ENCODE peak calls at places on chromosomes 5 and 9, in six cellular contexts. E, O, Y, K, V and G are unnamed samples.

GRCh38 chr9:126885089-126885753 is 24.8 kb downstream of the ZBTB34 start:
- DNase-seq in O (no peak), V (no peak), E (peak), K (peak), Y (no peak), G (no peak)

GRCh38 chr9:110947645-110948044 is 90.6 kb downstream of the LPAR1 start:
- DNase-seq in O (no peak), K (no peak), E (no peak), V (no peak), Y (no peak), G (no peak)

GRCh38 chr5:1726469-1726865 is 73.2 kb downstream of the MRPL36 start:
- DNase-seq in O (no peak), Y (no peak), V (no peak), K (no peak), E (no peak), G (no peak)

GRCh38 chr9:20524776-20525175 is 97.5 kb downstream of the MLLT3 start:
- DNase-seq in O (no peak), V (no peak), K (no peak), E (no peak), Y (no peak), G (no peak)

GRCh38 chr5:1594336-1595106 is 70.8 kb upstream of the LPCAT1 start:
- DNase-seq in Y (peak), V (peak), E (no peak), K (peak), O (peak), G (peak)

GRCh38 chr5:175576591-175576990 is 81.3 kb upstream of the HRH2 start:
- DNase-seq in E (no peak), V (no peak), Y (no peak), O (no peak), K (no peak), G (no peak)

GRCh38 chr5:55407984-55408383 is 100.2 kb downstream of the MTREX start:
- DNase-seq in V (no peak), Y (no peak), O (no peak), K (no peak), E (peak), G (no peak)

GRCh38 chr9:128371622-128372117 is 496 bp downstream of the URM1 start:
- DNase-seq in Y (no peak), E (peak), K (no peak), V (no peak), O (no peak), G (peak)

GRCh38 chr5:34682926-34683623 is 26.9 kb downstream of the RAI14 start:
- DNase-seq in O (no peak), E (peak), Y (no peak), K (no peak), V (peak), G (peak)

GRCh38 chr9:101458955-101459631 is 23.5 kb upstream of the ALDOB start:
- DNase-seq in Y (no peak), K (peak), E (peak), O (peak), V (no peak), G (peak)

GRCh38 chr5:154166901-154167791 is 23.4 kb upstream of the GALNT10 start:
- DNase-seq in V (no peak), E (no peak), Y (no peak), K (no peak), O (no peak), G (no peak)

GRCh38 chr5:111439473-111440075 is 72.8 kb downstream of the STARD4 start:
- DNase-seq in O (no peak), K (no peak), E (peak), V (no peak), Y (no peak), G (peak)

GRCh38 chr9:132249690-132250089 is 87.8 kb downstream of the NTNG2 start:
- DNase-seq in V (no peak), O (no peak), K (no peak), E (no peak), Y (no peak), G (no peak)

GRCh38 chr5:87231037-87231808 is 36.5 kb upstream of the RASA1 start:
- DNase-seq in V (no peak), K (no peak), O (no peak), Y (no peak), E (peak), G (peak)

GRCh38 chr5:157971466-157972324 is 112.8 kb upstream of the CLINT1 start:
- DNase-seq in Y (peak), K (no peak), E (no peak), O (no peak), V (no peak), G (peak)

GRCh38 chr9:77092536-77092935 is 73.1 kb downstream of the FOXB2 start:
- DNase-seq in V (no peak), K (no peak), E (peak), Y (no peak), O (no peak), G (peak)

GRCh38 chr9:37408933-37409710 is 13.4 kb upstream of the GRHPR start:
- DNase-seq in O (no peak), E (no peak), Y (no peak), V (no peak), K (no peak), G (no peak)

GRCh38 chr5:169637085-169637855 is at the start of gene DOCK2:
- DNase-seq in O (peak), Y (no peak), V (peak), E (no peak), K (no peak), G (no peak)

GRCh38 chr5:105475401-105475800 is 1912.8 kb upstream of the NUDT12 start:
- DNase-seq in O (no peak), V (no peak), E (no peak), K (no peak), Y (no peak), G (no peak)